ENCODE peak calls at places on chromosomes 3 and 15, in nine cellular contexts. One of them, this sample, is unnamed.

GRCh38 chr3:161275919-161276318 is 54.8 kb downstream of the NMD3 start:
- DNase-seq in CD8-positive, alpha-beta T cell: no peak
- DNase-seq in left lung: no peak
- DNase-seq in fibroblast of lung: no peak
- DNase-seq in Panc1: no peak
- DNase-seq in fibroblast of villous mesenchyme: no peak
- DNase-seq in heart left ventricle: no peak
- DNase-seq in tibial artery: no peak
- DNase-seq in PC-9: no peak
- DNase-seq in this sample: no peak

GRCh38 chr15:38069506-38069905 is 135.1 kb downstream of the TMCO5A start:
- DNase-seq in PC-9: peak
- DNase-seq in fibroblast of lung: peak
- DNase-seq in CD8-positive, alpha-beta T cell: no peak
- DNase-seq in fibroblast of villous mesenchyme: peak
- DNase-seq in left lung: no peak
- DNase-seq in tibial artery: peak
- DNase-seq in Panc1: no peak
- DNase-seq in heart left ventricle: no peak
- DNase-seq in this sample: peak

GRCh38 chr15:30872341-30872748 is 31.4 kb upstream of the FAN1 start:
- DNase-seq in CD8-positive, alpha-beta T cell: no peak
- DNase-seq in PC-9: no peak
- DNase-seq in heart left ventricle: no peak
- DNase-seq in tibial artery: no peak
- DNase-seq in left lung: no peak
- DNase-seq in Panc1: no peak
- DNase-seq in fibroblast of villous mesenchyme: no peak
- DNase-seq in fibroblast of lung: peak
- DNase-seq in this sample: peak

GRCh38 chr3:42053476-42053875 is 37.7 kb upstream of the TRAK1 start:
- DNase-seq in fibroblast of lung: no peak
- DNase-seq in Panc1: no peak
- DNase-seq in left lung: no peak
- DNase-seq in heart left ventricle: peak
- DNase-seq in fibroblast of villous mesenchyme: no peak
- DNase-seq in PC-9: no peak
- DNase-seq in tibial artery: no peak
- DNase-seq in CD8-positive, alpha-beta T cell: no peak
- DNase-seq in this sample: no peak

GRCh38 chr3:143559291-143559690 is 289.0 kb downstream of the SLC9A9 start:
- DNase-seq in tibial artery: no peak
- DNase-seq in fibroblast of villous mesenchyme: no peak
- DNase-seq in CD8-positive, alpha-beta T cell: no peak
- DNase-seq in heart left ventricle: no peak
- DNase-seq in Panc1: no peak
- DNase-seq in left lung: no peak
- DNase-seq in PC-9: no peak
- DNase-seq in fibroblast of lung: peak
- DNase-seq in this sample: no peak

GRCh38 chr15:58293622-58294550 is 137.9 kb upstream of the LIPC start:
- DNase-seq in fibroblast of villous mesenchyme: peak
- DNase-seq in tibial artery: no peak
- DNase-seq in left lung: no peak
- DNase-seq in CD8-positive, alpha-beta T cell: no peak
- DNase-seq in fibroblast of lung: no peak
- DNase-seq in PC-9: peak
- DNase-seq in heart left ventricle: no peak
- DNase-seq in Panc1: no peak
- DNase-seq in this sample: no peak

GRCh38 chr3:190533511-190534282 is 19.8 kb downstream of the IL1RAP start:
- DNase-seq in fibroblast of lung: peak
- DNase-seq in tibial artery: peak
- DNase-seq in left lung: peak
- DNase-seq in fibroblast of villous mesenchyme: peak
- DNase-seq in Panc1: no peak
- DNase-seq in CD8-positive, alpha-beta T cell: no peak
- DNase-seq in heart left ventricle: peak
- DNase-seq in PC-9: no peak
- DNase-seq in this sample: peak

GRCh38 chr3:125115640-125116039 is 59.8 kb upstream of the HEG1 start:
- DNase-seq in left lung: no peak
- DNase-seq in CD8-positive, alpha-beta T cell: no peak
- DNase-seq in PC-9: no peak
- DNase-seq in fibroblast of villous mesenchyme: peak
- DNase-seq in Panc1: no peak
- DNase-seq in fibroblast of lung: peak
- DNase-seq in heart left ventricle: peak
- DNase-seq in tibial artery: no peak
- DNase-seq in this sample: peak

GRCh38 chr15:63221346-63221745 is 31.9 kb downstream of the RAB8B start:
- DNase-seq in heart left ventricle: peak
- DNase-seq in CD8-positive, alpha-beta T cell: no peak
- DNase-seq in fibroblast of villous mesenchyme: no peak
- DNase-seq in tibial artery: peak
- DNase-seq in PC-9: peak
- DNase-seq in Panc1: no peak
- DNase-seq in left lung: no peak
- DNase-seq in fibroblast of lung: peak
- DNase-seq in this sample: peak

GRCh38 chr3:177069514-177070329 is 127.6 kb downstream of the TBL1XR1 start:
- DNase-seq in tibial artery: no peak
- DNase-seq in CD8-positive, alpha-beta T cell: no peak
- DNase-seq in Panc1: no peak
- DNase-seq in left lung: no peak
- DNase-seq in PC-9: peak
- DNase-seq in fibroblast of lung: peak
- DNase-seq in heart left ventricle: no peak
- DNase-seq in fibroblast of villous mesenchyme: peak
- DNase-seq in this sample: peak

GRCh38 chr3:61358364-61358763 is 107.1 kb upstream of the FHIT start:
- DNase-seq in CD8-positive, alpha-beta T cell: no peak
- DNase-seq in Panc1: no peak
- DNase-seq in tibial artery: peak
- DNase-seq in left lung: no peak
- DNase-seq in PC-9: no peak
- DNase-seq in fibroblast of villous mesenchyme: peak
- DNase-seq in heart left ventricle: peak
- DNase-seq in fibroblast of lung: peak
- DNase-seq in this sample: peak

GRCh38 chr15:98321916-98322315 is 326.4 kb upstream of the IGF1R start:
- DNase-seq in left lung: no peak
- DNase-seq in fibroblast of lung: no peak
- DNase-seq in heart left ventricle: no peak
- DNase-seq in fibroblast of villous mesenchyme: no peak
- DNase-seq in PC-9: no peak
- DNase-seq in Panc1: no peak
- DNase-seq in CD8-positive, alpha-beta T cell: no peak
- DNase-seq in tibial artery: no peak
- DNase-seq in this sample: no peak

GRCh38 chr3:138774529-138775253 is 60.0 kb downstream of the PIK3CB start:
- DNase-seq in tibial artery: peak
- DNase-seq in Panc1: peak
- DNase-seq in fibroblast of lung: peak
- DNase-seq in CD8-positive, alpha-beta T cell: no peak
- DNase-seq in left lung: no peak
- DNase-seq in PC-9: peak
- DNase-seq in fibroblast of villous mesenchyme: peak
- DNase-seq in heart left ventricle: peak
- DNase-seq in this sample: peak

GRCh38 chr3:145898487-145898886 is 262.5 kb downstream of the PLOD2 start:
- DNase-seq in fibroblast of villous mesenchyme: peak
- DNase-seq in CD8-positive, alpha-beta T cell: no peak
- DNase-seq in Panc1: no peak
- DNase-seq in heart left ventricle: no peak
- DNase-seq in PC-9: no peak
- DNase-seq in fibroblast of lung: peak
- DNase-seq in left lung: no peak
- DNase-seq in tibial artery: no peak
- DNase-seq in this sample: peak

GRCh38 chr3:55486101-55486856 is 827 bp downstream of the WNT5A start:
- DNase-seq in fibroblast of villous mesenchyme: peak
- DNase-seq in Panc1: no peak
- DNase-seq in heart left ventricle: peak
- DNase-seq in PC-9: no peak
- DNase-seq in CD8-positive, alpha-beta T cell: no peak
- DNase-seq in tibial artery: no peak
- DNase-seq in fibroblast of lung: peak
- DNase-seq in left lung: peak
- DNase-seq in this sample: peak

GRCh38 chr15:90451215-90451850 is 63.3 kb downstream of the IQGAP1 start:
- DNase-seq in tibial artery: no peak
- DNase-seq in left lung: no peak
- DNase-seq in PC-9: peak
- DNase-seq in Panc1: no peak
- DNase-seq in CD8-positive, alpha-beta T cell: no peak
- DNase-seq in heart left ventricle: no peak
- DNase-seq in fibroblast of villous mesenchyme: peak
- DNase-seq in fibroblast of lung: peak
- DNase-seq in this sample: peak

DNA sequence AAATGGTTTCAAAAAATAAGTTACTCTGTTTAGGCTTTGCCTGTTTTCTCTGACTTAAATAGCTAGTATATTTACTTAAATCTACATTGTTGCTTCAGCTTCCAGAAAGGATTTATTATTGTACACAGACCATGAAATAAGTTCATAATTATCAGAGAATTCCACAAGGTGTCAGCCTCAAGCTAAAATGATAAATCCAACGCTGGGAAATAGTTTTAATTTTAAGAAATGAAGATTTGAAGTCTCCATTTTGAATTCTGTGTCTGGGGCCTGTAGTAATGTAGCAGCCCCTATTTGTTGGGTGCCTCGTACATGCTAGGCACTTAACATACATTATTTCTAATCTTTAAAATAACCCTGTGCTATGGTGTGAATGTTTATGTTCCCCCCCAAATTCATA is 92.6 kb upstream of the KCNMB2 start:
- DNase-seq in CD8-positive, alpha-beta T cell: no peak
- DNase-seq in fibroblast of villous mesenchyme: peak
- DNase-seq in tibial artery: no peak
- DNase-seq in heart left ventricle: no peak
- DNase-seq in PC-9: no peak
- DNase-seq in Panc1: no peak
- DNase-seq in fibroblast of lung: peak
- DNase-seq in left lung: no peak
- DNase-seq in this sample: peak
- TF ChIP-seq CTCF in CD8-positive, alpha-beta T cell: no peak
- TF ChIP-seq CTCF in fibroblast of villous mesenchyme: peak
- TF ChIP-seq CTCF in tibial artery: no peak
- TF ChIP-seq CTCF in heart left ventricle: no peak
- TF ChIP-seq CTCF in PC-9: peak
- TF ChIP-seq CTCF in Panc1: peak
- TF ChIP-seq CTCF in fibroblast of lung: no peak
- TF ChIP-seq CTCF in left lung: no peak
- TF ChIP-seq CTCF in this sample: no peak

GRCh38 chr15:66503780-66504562 is 684 bp downstream of the RPL4 start:
- DNase-seq in PC-9: no peak
- DNase-seq in CD8-positive, alpha-beta T cell: no peak
- DNase-seq in tibial artery: no peak
- DNase-seq in fibroblast of villous mesenchyme: peak
- DNase-seq in Panc1: no peak
- DNase-seq in heart left ventricle: no peak
- DNase-seq in left lung: no peak
- DNase-seq in fibroblast of lung: no peak
- DNase-seq in this sample: peak

GRCh38 chr15:66505430-66505811 is 295 bp downstream of the ZWILCH start:
- DNase-seq in CD8-positive, alpha-beta T cell: no peak
- DNase-seq in heart left ventricle: no peak
- DNase-seq in fibroblast of lung: no peak
- DNase-seq in PC-9: no peak
- DNase-seq in Panc1: no peak
- DNase-seq in tibial artery: no peak
- DNase-seq in left lung: no peak
- DNase-seq in fibroblast of villous mesenchyme: no peak
- DNase-seq in this sample: peak

GRCh38 chr15:66504563-66505429 is at the start of the genes RPL4 and ZWILCH:
- DNase-seq in PC-9: peak
- DNase-seq in tibial artery: peak
- DNase-seq in left lung: peak
- DNase-seq in fibroblast of lung: peak
- DNase-seq in CD8-positive, alpha-beta T cell: peak
- DNase-seq in Panc1: peak
- DNase-seq in heart left ventricle: peak
- DNase-seq in fibroblast of villous mesenchyme: peak
- DNase-seq in this sample: peak

GRCh38 chr15:66505818-66506217 is 692 bp downstream of the ZWILCH start:
- DNase-seq in Panc1: no peak
- DNase-seq in tibial artery: no peak
- DNase-seq in fibroblast of villous mesenchyme: no peak
- DNase-seq in PC-9: no peak
- DNase-seq in left lung: no peak
- DNase-seq in fibroblast of lung: no peak
- DNase-seq in CD8-positive, alpha-beta T cell: no peak
- DNase-seq in heart left ventricle: no peak
- DNase-seq in this sample: no peak

GRCh38 chr15:66502491-66502890 is 2.2 kb downstream of the RPL4 start:
- DNase-seq in CD8-positive, alpha-beta T cell: no peak
- DNase-seq in Panc1: no peak
- DNase-seq in fibroblast of lung: no peak
- DNase-seq in tibial artery: no peak
- DNase-seq in left lung: no peak
- DNase-seq in heart left ventricle: no peak
- DNase-seq in PC-9: no peak
- DNase-seq in fibroblast of villous mesenchyme: no peak
- DNase-seq in this sample: no peak
- H3K4me3 ChIP-seq in CD8-positive, alpha-beta T cell: no peak
- H3K4me3 ChIP-seq in Panc1: peak
- H3K4me3 ChIP-seq in fibroblast of lung: peak
- H3K4me3 ChIP-seq in tibial artery: no peak
- H3K4me3 ChIP-seq in left lung: no peak
- H3K4me3 ChIP-seq in heart left ventricle: no peak
- H3K4me3 ChIP-seq in PC-9: peak
- H3K4me3 ChIP-seq in fibroblast of villous mesenchyme: peak
- H3K4me3 ChIP-seq in this sample: peak

GRCh38 chr3:162865466-162865865 is 1368.9 kb downstream of the OTOL1 start:
- DNase-seq in PC-9: no peak
- DNase-seq in CD8-positive, alpha-beta T cell: no peak
- DNase-seq in left lung: no peak
- DNase-seq in tibial artery: no peak
- DNase-seq in fibroblast of lung: peak
- DNase-seq in heart left ventricle: no peak
- DNase-seq in Panc1: no peak
- DNase-seq in fibroblast of villous mesenchyme: no peak
- DNase-seq in this sample: no peak
- TF ChIP-seq CTCF in PC-9: no peak
- TF ChIP-seq CTCF in CD8-positive, alpha-beta T cell: no peak
- TF ChIP-seq CTCF in left lung: no peak
- TF ChIP-seq CTCF in tibial artery: no peak
- TF ChIP-seq CTCF in fibroblast of lung: no peak
- TF ChIP-seq CTCF in heart left ventricle: no peak
- TF ChIP-seq CTCF in Panc1: no peak
- TF ChIP-seq CTCF in fibroblast of villous mesenchyme: peak
- TF ChIP-seq CTCF in this sample: no peak

DNA sequence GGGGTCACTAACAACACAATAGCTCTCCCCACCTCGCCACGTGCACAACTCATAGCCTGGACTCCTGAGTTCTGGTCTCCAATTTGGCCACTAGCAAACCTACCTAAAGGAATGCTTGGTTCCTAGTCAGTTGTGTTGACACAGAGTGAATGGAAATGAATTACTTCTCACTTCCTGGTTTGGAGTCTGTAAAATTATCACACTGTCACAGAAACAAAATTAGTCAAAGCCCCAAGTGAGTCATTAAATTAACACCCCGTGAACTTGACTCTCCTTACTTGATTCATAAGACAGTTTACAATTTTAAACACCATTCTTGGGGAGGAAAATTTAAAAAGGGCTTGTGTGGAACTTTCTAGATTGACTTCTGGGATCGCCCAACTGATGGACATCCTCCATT is 276.2 kb upstream of the CTNNB1 start:
- DNase-seq in heart left ventricle: no peak
- DNase-seq in left lung: no peak
- DNase-seq in PC-9: peak
- DNase-seq in fibroblast of villous mesenchyme: no peak
- DNase-seq in tibial artery: no peak
- DNase-seq in fibroblast of lung: no peak
- DNase-seq in CD8-positive, alpha-beta T cell: no peak
- DNase-seq in Panc1: no peak
- DNase-seq in this sample: no peak
- H3K4me3 ChIP-seq in heart left ventricle: no peak
- H3K4me3 ChIP-seq in left lung: no peak
- H3K4me3 ChIP-seq in PC-9: no peak
- H3K4me3 ChIP-seq in fibroblast of villous mesenchyme: no peak
- H3K4me3 ChIP-seq in tibial artery: no peak
- H3K4me3 ChIP-seq in fibroblast of lung: no peak
- H3K4me3 ChIP-seq in CD8-positive, alpha-beta T cell: no peak
- H3K4me3 ChIP-seq in Panc1: no peak
- H3K4me3 ChIP-seq in this sample: no peak